ENCODE peak calls at places on chromosomes 13 and 19, in nine cellular contexts. Z, J, T, E, H, R, U, F and W are unnamed samples.

GRCh38 chr19:3142292-3142670 is 6.4 kb downstream of the GNA15 start:
- DNase-seq in Z (peak; percentile 42), J (no peak), T (no peak), E (peak; percentile 63), H (no peak), R (peak; percentile 76), U (no peak), F (no peak), W (peak; percentile 99)

GRCh38 chr19:45473366-45474190 is 5.8 kb downstream of the FOSB start:
- DNase-seq in Z (no peak), J (no peak), T (no peak), E (no peak), H (no peak), R (no peak), U (no peak), F (no peak), W (no peak)

GRCh38 chr13:101695870-101696516 is 243.5 kb downstream of the ITGBL1 start:
- DNase-seq in Z (no peak), J (no peak), T (no peak), E (no peak), H (peak; percentile 61), R (no peak), U (no peak), F (no peak), W (no peak)

GRCh38 chr19:2952953-2953481 is 8.2 kb upstream of the ZNF77 start:
- DNase-seq in Z (no peak), J (no peak), T (no peak), E (peak; percentile 24), H (no peak), R (no peak), U (no peak), F (no peak), W (no peak)

GRCh38 chr19:15374796-15375440 is 4.7 kb downstream of the AKAP8 start:
- DNase-seq in Z (no peak), J (no peak), T (no peak), E (no peak), H (no peak), R (no peak), U (no peak), F (no peak), W (no peak)

GRCh38 chr19:12885749-12886706 is 973 bp downstream of the KLF1 start:
- DNase-seq in Z (no peak), J (no peak), T (no peak), E (no peak), H (peak; percentile 63), R (no peak), U (no peak), F (no peak), W (no peak)

GRCh38 chr19:40525234-40526051 is 51.2 kb upstream of the SHKBP1 start:
- DNase-seq in Z (no peak), J (no peak), T (no peak), E (no peak), H (no peak), R (no peak), U (no peak), F (peak; percentile 58), W (no peak)

GRCh38 chr13:61414686-61415664 is 674 bp downstream of the PCDH20 start:
- DNase-seq in Z (no peak), J (no peak), T (peak; percentile 60), E (peak; percentile 88), H (peak; percentile 29), R (peak; percentile 17), U (peak; percentile 70), F (peak; percentile 83), W (no peak)